ENCODE peak calls at places on chromosomes 7 and 10, in eight cellular contexts. One of them, this sample, is unnamed.

GRCh38 chr10:12448729-12449391 is 99.5 kb downstream of the CAMK1D start:
- DNase-seq in H1: no peak
- DNase-seq in A549: peak; percentile 72
- DNase-seq in IMR-90: peak; percentile 94
- DNase-seq in HCT116: peak; percentile 74
- DNase-seq in HepG2: no peak
- DNase-seq in SK-N-SH: no peak
- DNase-seq in K562: peak; percentile 15
- DNase-seq in this sample: peak; percentile 59

GRCh38 chr10:100043796-100044195 is 34.0 kb upstream of the DNMBP start:
- DNase-seq in HCT116: no peak
- DNase-seq in H1: no peak
- DNase-seq in IMR-90: peak; percentile 40
- DNase-seq in A549: no peak
- DNase-seq in SK-N-SH: no peak
- DNase-seq in HepG2: no peak
- DNase-seq in K562: no peak
- DNase-seq in this sample: no peak

GRCh38 chr7:152462995-152463713 is 27.4 kb upstream of the KMT2C start:
- DNase-seq in HCT116: no peak
- DNase-seq in H1: no peak
- DNase-seq in IMR-90: peak; percentile 55
- DNase-seq in K562: peak; percentile 65
- DNase-seq in A549: no peak
- DNase-seq in SK-N-SH: no peak
- DNase-seq in HepG2: no peak
- DNase-seq in this sample: no peak

GRCh38 chr10:133286366-133286765 is 9.7 kb upstream of the ADAM8 start:
- DNase-seq in K562: no peak
- DNase-seq in H1: no peak
- DNase-seq in IMR-90: no peak
- DNase-seq in A549: no peak
- DNase-seq in SK-N-SH: no peak
- DNase-seq in HCT116: no peak
- DNase-seq in HepG2: no peak
- DNase-seq in this sample: no peak

GRCh38 chr7:96388620-96389383 is 66.9 kb upstream of the SLC25A13 start:
- DNase-seq in H1: no peak
- DNase-seq in HepG2: no peak
- DNase-seq in SK-N-SH: no peak
- DNase-seq in K562: no peak
- DNase-seq in A549: no peak
- DNase-seq in HCT116: no peak
- DNase-seq in IMR-90: peak; percentile 84
- DNase-seq in this sample: no peak

GRCh38 chr10:70893227-70894006 is 5.1 kb upstream of the PCBD1 start:
- DNase-seq in HepG2: no peak
- DNase-seq in SK-N-SH: no peak
- DNase-seq in HCT116: no peak
- DNase-seq in K562: no peak
- DNase-seq in H1: no peak
- DNase-seq in IMR-90: no peak
- DNase-seq in A549: no peak
- DNase-seq in this sample: no peak

GRCh38 chr7:23210502-23210901 is 28.7 kb downstream of the NUP42 start:
- DNase-seq in A549: no peak
- DNase-seq in IMR-90: no peak
- DNase-seq in H1: no peak
- DNase-seq in SK-N-SH: no peak
- DNase-seq in HepG2: no peak
- DNase-seq in K562: no peak
- DNase-seq in HCT116: no peak
- DNase-seq in this sample: no peak

GRCh38 chr10:17423641-17424186 is 30.7 kb downstream of the ST8SIA6 start:
- DNase-seq in H1: no peak
- DNase-seq in SK-N-SH: no peak
- DNase-seq in HepG2: no peak
- DNase-seq in HCT116: no peak
- DNase-seq in K562: no peak
- DNase-seq in A549: no peak
- DNase-seq in IMR-90: no peak
- DNase-seq in this sample: no peak

GRCh38 chr7:65980478-65981250 is 1.3 kb downstream of the GUSB start:
- DNase-seq in A549: no peak
- DNase-seq in HCT116: no peak
- DNase-seq in H1: no peak
- DNase-seq in K562: peak; percentile 87
- DNase-seq in IMR-90: no peak
- DNase-seq in HepG2: no peak
- DNase-seq in SK-N-SH: peak; percentile 67
- DNase-seq in this sample: peak; percentile 59

GRCh38 chr10:49361178-49361554 is 34.7 kb downstream of the DRGX start:
- DNase-seq in H1: no peak
- DNase-seq in HepG2: no peak
- DNase-seq in A549: no peak
- DNase-seq in K562: no peak
- DNase-seq in HCT116: no peak
- DNase-seq in IMR-90: no peak
- DNase-seq in SK-N-SH: no peak
- DNase-seq in this sample: no peak

GRCh38 chr10:58457761-58458616 is 54.7 kb upstream of the BICC1 start:
- DNase-seq in H1: no peak
- DNase-seq in IMR-90: peak; percentile 98
- DNase-seq in HCT116: no peak
- DNase-seq in HepG2: peak; percentile 92
- DNase-seq in A549: no peak
- DNase-seq in SK-N-SH: no peak
- DNase-seq in K562: no peak
- DNase-seq in this sample: no peak

GRCh38 chr7:140653319-140654108 is 12.9 kb upstream of the DENND2A start:
- DNase-seq in HCT116: peak; percentile 65
- DNase-seq in A549: peak; percentile 81
- DNase-seq in H1: no peak
- DNase-seq in K562: peak; percentile 81
- DNase-seq in SK-N-SH: peak; percentile 87
- DNase-seq in HepG2: peak; percentile 61
- DNase-seq in IMR-90: peak; percentile 86
- DNase-seq in this sample: no peak

GRCh38 chr10:44864637-44865288 is 46.4 kb upstream of the TMEM72 start:
- DNase-seq in K562: peak; percentile 86
- DNase-seq in IMR-90: peak; percentile 75
- DNase-seq in HepG2: peak; percentile 57
- DNase-seq in A549: peak; percentile 84
- DNase-seq in H1: peak; percentile 51
- DNase-seq in SK-N-SH: peak; percentile 91
- DNase-seq in HCT116: peak; percentile 60
- DNase-seq in this sample: peak; percentile 20

GRCh38 chr7:234041-234711 is 41.8 kb downstream of the FAM20C start:
- DNase-seq in SK-N-SH: no peak
- DNase-seq in K562: no peak
- DNase-seq in IMR-90: peak; percentile 21
- DNase-seq in HepG2: no peak
- DNase-seq in HCT116: no peak
- DNase-seq in H1: no peak
- DNase-seq in A549: no peak
- DNase-seq in this sample: no peak
- TF ChIP-seq RAD21 in SK-N-SH: no peak
- TF ChIP-seq RAD21 in K562: no peak
- TF ChIP-seq RAD21 in IMR-90: no peak
- TF ChIP-seq RAD21 in HepG2: no peak
- TF ChIP-seq RAD21 in HCT116: no peak
- TF ChIP-seq RAD21 in H1: no peak
- TF ChIP-seq RAD21 in A549: no peak
- TF ChIP-seq RAD21 in this sample: no peak

GRCh38 chr7:106773228-106773627 is 91.9 kb upstream of the PIK3CG start:
- DNase-seq in HepG2: no peak
- DNase-seq in K562: no peak
- DNase-seq in IMR-90: no peak
- DNase-seq in H1: no peak
- DNase-seq in HCT116: peak; percentile 21
- DNase-seq in A549: no peak
- DNase-seq in SK-N-SH: no peak
- DNase-seq in this sample: no peak

GRCh38 chr7:106774213-106774767 is 90.8 kb upstream of the PIK3CG start:
- DNase-seq in SK-N-SH: no peak
- DNase-seq in HepG2: no peak
- DNase-seq in H1: no peak
- DNase-seq in A549: no peak
- DNase-seq in K562: no peak
- DNase-seq in IMR-90: no peak
- DNase-seq in HCT116: no peak
- DNase-seq in this sample: no peak

GRCh38 chr7:106775552-106775936 is 89.5 kb upstream of the PIK3CG start:
- DNase-seq in A549: peak; percentile 47
- DNase-seq in H1: no peak
- DNase-seq in SK-N-SH: no peak
- DNase-seq in IMR-90: peak; percentile 86
- DNase-seq in HepG2: no peak
- DNase-seq in HCT116: peak; percentile 97
- DNase-seq in K562: peak; percentile 81
- DNase-seq in this sample: no peak

GRCh38 chr7:106775975-106776607 is 89.0 kb upstream of the PIK3CG start:
- DNase-seq in HCT116: no peak
- DNase-seq in H1: no peak
- DNase-seq in SK-N-SH: no peak
- DNase-seq in K562: no peak
- DNase-seq in HepG2: no peak
- DNase-seq in A549: no peak
- DNase-seq in IMR-90: no peak
- DNase-seq in this sample: no peak

DNA sequence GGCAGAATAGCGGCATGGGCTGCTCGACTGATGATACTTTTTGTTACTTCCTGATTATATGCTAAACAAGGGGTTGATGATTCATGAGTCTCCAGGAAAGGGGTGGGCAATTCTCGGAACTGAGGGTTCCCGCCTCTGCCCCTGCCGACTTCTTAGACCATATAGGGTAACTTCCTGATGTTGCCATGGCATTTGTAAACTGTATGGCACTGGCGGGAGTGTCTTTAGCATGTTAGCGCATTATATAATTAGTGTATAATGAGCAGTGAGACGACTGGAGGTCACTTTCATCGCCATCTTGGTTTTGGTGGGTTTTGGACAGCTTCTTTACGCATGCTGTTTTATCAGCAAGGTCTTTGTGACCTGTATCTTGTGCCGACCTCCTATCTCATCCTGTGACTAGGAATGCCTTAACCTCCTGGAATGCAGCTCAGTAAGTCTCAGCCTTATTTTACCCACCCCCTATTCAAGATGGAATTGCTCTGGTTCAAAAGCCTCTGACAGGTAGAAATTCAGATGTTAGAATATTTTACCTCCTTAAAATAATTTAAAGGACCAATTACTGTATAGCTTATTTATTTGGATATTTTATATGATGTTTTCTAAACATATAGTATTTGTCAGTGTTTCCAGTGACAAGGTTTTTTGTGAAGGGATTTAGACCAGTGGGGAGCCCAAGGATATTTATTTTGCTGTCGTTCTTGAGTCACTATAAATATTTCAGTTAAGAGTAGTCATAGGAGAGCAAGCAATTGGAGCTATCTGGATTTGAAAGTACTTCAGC is 90.1 kb upstream of the PIK3CG start:
- DNase-seq in HepG2: no peak
- DNase-seq in SK-N-SH: no peak
- DNase-seq in K562: peak; percentile 100
- DNase-seq in IMR-90: peak; percentile 27
- DNase-seq in HCT116: peak; percentile 84
- DNase-seq in H1: no peak
- DNase-seq in A549: peak; percentile 29
- DNase-seq in this sample: no peak
- TF ChIP-seq RAD21 in HepG2: no peak
- TF ChIP-seq RAD21 in SK-N-SH: no peak
- TF ChIP-seq RAD21 in K562: no peak
- TF ChIP-seq RAD21 in IMR-90: no peak
- TF ChIP-seq RAD21 in HCT116: no peak
- TF ChIP-seq RAD21 in H1: no peak
- TF ChIP-seq RAD21 in A549: no peak
- TF ChIP-seq RAD21 in this sample: no peak

GRCh38 chr7:108071551-108071950 is 58.6 kb downstream of the LAMB4 start:
- DNase-seq in K562: no peak
- DNase-seq in A549: no peak
- DNase-seq in SK-N-SH: no peak
- DNase-seq in H1: no peak
- DNase-seq in IMR-90: no peak
- DNase-seq in HepG2: no peak
- DNase-seq in HCT116: no peak
- DNase-seq in this sample: no peak

GRCh38 chr7:108063520-108063933 is 60.6 kb upstream of the LAMB1 start:
- DNase-seq in H1: no peak
- DNase-seq in SK-N-SH: no peak
- DNase-seq in A549: no peak
- DNase-seq in IMR-90: no peak
- DNase-seq in K562: no peak
- DNase-seq in HepG2: peak; percentile 28
- DNase-seq in HCT116: no peak
- DNase-seq in this sample: peak; percentile 23

GRCh38 chr7:108072116-108072515 is 58.0 kb downstream of the LAMB4 start:
- DNase-seq in K562: no peak
- DNase-seq in H1: no peak
- DNase-seq in IMR-90: no peak
- DNase-seq in HCT116: no peak
- DNase-seq in A549: no peak
- DNase-seq in HepG2: no peak
- DNase-seq in SK-N-SH: no peak
- DNase-seq in this sample: no peak

GRCh38 chr7:108066486-108066885 is 63.5 kb upstream of the LAMB1 start:
- DNase-seq in A549: no peak
- DNase-seq in H1: no peak
- DNase-seq in HCT116: no peak
- DNase-seq in IMR-90: no peak
- DNase-seq in K562: no peak
- DNase-seq in SK-N-SH: no peak
- DNase-seq in HepG2: peak; percentile 38
- DNase-seq in this sample: no peak

GRCh38 chr7:108067844-108068243 is 62.3 kb downstream of the LAMB4 start:
- DNase-seq in SK-N-SH: no peak
- DNase-seq in A549: no peak
- DNase-seq in IMR-90: no peak
- DNase-seq in K562: no peak
- DNase-seq in H1: no peak
- DNase-seq in HepG2: no peak
- DNase-seq in HCT116: no peak
- DNase-seq in this sample: no peak
- TF ChIP-seq RAD21 in SK-N-SH: no peak
- TF ChIP-seq RAD21 in A549: no peak
- TF ChIP-seq RAD21 in IMR-90: no peak
- TF ChIP-seq RAD21 in K562: no peak
- TF ChIP-seq RAD21 in H1: no peak
- TF ChIP-seq RAD21 in HepG2: no peak
- TF ChIP-seq RAD21 in HCT116: no peak
- TF ChIP-seq RAD21 in this sample: no peak

DNA sequence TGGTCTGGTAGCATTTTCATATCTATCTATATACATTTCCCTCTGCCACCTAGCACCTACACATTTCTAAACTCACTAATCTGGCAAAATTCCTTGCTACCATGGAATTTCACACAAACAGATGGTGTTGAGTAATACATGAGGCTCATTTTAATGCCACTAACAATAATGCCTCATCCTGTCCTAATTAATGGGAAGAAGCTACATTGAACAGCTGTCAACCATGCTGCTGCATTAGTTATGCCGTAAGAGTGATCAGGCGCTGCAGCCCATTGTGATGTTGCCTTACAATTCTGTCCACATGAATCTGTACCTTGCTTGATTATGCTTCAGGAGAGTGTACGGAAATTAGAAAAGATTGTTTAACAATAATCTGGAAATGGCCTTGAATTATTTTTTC is 23.2 kb downstream of the COL1A2 start:
- DNase-seq in HepG2: no peak
- DNase-seq in K562: no peak
- DNase-seq in SK-N-SH: no peak
- DNase-seq in A549: no peak
- DNase-seq in HCT116: no peak
- DNase-seq in IMR-90: no peak
- DNase-seq in H1: no peak
- DNase-seq in this sample: no peak
- TF ChIP-seq RAD21 in HepG2: no peak
- TF ChIP-seq RAD21 in K562: no peak
- TF ChIP-seq RAD21 in SK-N-SH: no peak
- TF ChIP-seq RAD21 in A549: no peak
- TF ChIP-seq RAD21 in HCT116: no peak
- TF ChIP-seq RAD21 in IMR-90: no peak
- TF ChIP-seq RAD21 in H1: no peak
- TF ChIP-seq RAD21 in this sample: no peak